ENCODE peak calls at places on chromosomes 3 and 15, in five cellular contexts. R, B, C, L and I are unnamed samples. For H3K4me1, the result is how much of the 10 kb centered on the place peaks cover.

GRCh38 chr15:40680151-40680550 is 14.8 kb upstream of the RAD51 start:
- DNase-seq in R (no peak), B (no peak), C (no peak), L (no peak), I (no peak)

GRCh38 chr3:196179380-196180308 is 31.6 kb downstream of the ZDHHC19 start:
- DNase-seq in R (peak), B (no peak), C (no peak), L (no peak), I (peak)

GRCh38 chr3:176950743-176951142 is 246.5 kb downstream of the TBL1XR1 start:
- DNase-seq in R (no peak), B (no peak), C (no peak), L (no peak), I (no peak)

GRCh38 chr15:99963096-99963825 is 230.0 kb upstream of the LYSMD4 start:
- DNase-seq in R (no peak), B (no peak), C (no peak), L (no peak), I (no peak)

GRCh38 chr15:96348112-96349027 is 17.9 kb downstream of the NR2F2 start:
- DNase-seq in R (no peak), B (no peak), C (no peak), L (no peak), I (no peak)

GRCh38 chr3:61847784-61848462 is 286.6 kb downstream of the PTPRG start:
- DNase-seq in R (peak), B (peak), C (peak), L (peak), I (no peak)

GRCh38 chr3:136464502-136464901 is 214.4 kb downstream of the PCCB start:
- DNase-seq in R (no peak), B (no peak), C (no peak), L (no peak), I (no peak)

GRCh38 chr3:14967285-14967684 is 19.9 kb downstream of the NR2C2 start:
- DNase-seq in R (no peak), B (no peak), C (no peak), L (no peak), I (no peak)

GRCh38 chr3:72008226-72008996 is 223.5 kb upstream of the PROK2 start:
- DNase-seq in R (no peak), B (no peak), C (no peak), L (peak), I (no peak)

GRCh38 chr15:68025860-68026424 is 28.2 kb upstream of the PIAS1 start:
- DNase-seq in R (no peak), B (no peak), C (peak), L (no peak), I (no peak)

GRCh38 chr3:27746838-27747237 is 24.7 kb upstream of the EOMES start:
- DNase-seq in R (no peak), B (no peak), C (no peak), L (no peak), I (no peak)

GRCh38 chr15:92624401-92624991 is 31.1 kb downstream of the FAM174B start:
- DNase-seq in R (peak), B (no peak), C (no peak), L (no peak), I (no peak)

GRCh38 chr3:55692958-55693558 is 206.0 kb upstream of the WNT5A start:
- DNase-seq in R (no peak), B (no peak), C (peak), L (no peak), I (no peak)

GRCh38 chr15:85751731-85752421 is 42.8 kb downstream of the KLHL25 start:
- DNase-seq in R (no peak), B (peak), C (no peak), L (peak), I (no peak)

GRCh38 chr15:39558421-39558820 is 22.5 kb upstream of the THBS1 start:
- DNase-seq in R (no peak), B (no peak), C (no peak), L (no peak), I (no peak)

GRCh38 chr3:97957617-97958311 is 14.5 kb downstream of the RIOX2 start:
- DNase-seq in R (peak), B (no peak), C (no peak), L (no peak), I (no peak)

GRCh38 chr15:101250331-101250730 is 1.5 kb downstream of the CHSY1 start:
- DNase-seq in R (no peak), B (no peak), C (no peak), L (no peak), I (no peak)

GRCh38 chr15:88954431-88955277 is 41.5 kb upstream of the MFGE8 start:
- DNase-seq in R (no peak), B (no peak), C (peak), L (no peak), I (no peak)

GRCh38 chr15:55110446-55110845 is 86.3 kb downstream of the RSL24D1 start:
- DNase-seq in R (no peak), B (no peak), C (peak), L (no peak), I (no peak)

GRCh38 chr3:166510382-166510781 is 673.2 kb upstream of the BCHE start:
- DNase-seq in R (no peak), B (no peak), C (no peak), L (no peak), I (no peak)

GRCh38 chr3:99269606-99270355 is 368.3 kb upstream of the DCBLD2 start:
- DNase-seq in R (no peak), B (no peak), C (no peak), L (no peak), I (no peak)

GRCh38 chr3:173253471-173253870 is 112.4 kb upstream of the SPATA16 start:
- DNase-seq in R (no peak), B (no peak), C (no peak), L (no peak), I (no peak)

GRCh38 chr15:88802991-88803240 is 320 bp upstream of the ACAN start:
- DNase-seq in R (no peak), B (no peak), C (no peak), L (no peak), I (no peak)

GRCh38 chr3:187973977-187974856 is 179.7 kb upstream of the LPP start:
- DNase-seq in R (no peak), B (no peak), C (no peak), L (no peak), I (no peak)

GRCh38 chr3:179956416-179956830 is 80.3 kb downstream of the PEX5L start:
- DNase-seq in R (no peak), B (no peak), C (no peak), L (no peak), I (no peak)

GRCh38 chr3:119796785-119797184 is 14.9 kb downstream of the NR1I2 start:
- DNase-seq in R (no peak), B (no peak), C (no peak), L (no peak), I (no peak)

GRCh38 chr3:174247671-174248070 is 611.5 kb upstream of the NAALADL2 start:
- DNase-seq in R (no peak), B (no peak), C (no peak), L (no peak), I (no peak)

GRCh38 chr3:132803889-132804288 is 81.7 kb upstream of the NPHP3 start:
- DNase-seq in R (no peak), B (no peak), C (no peak), L (no peak), I (no peak)

GRCh38 chr3:182886497-182886896 is 93.2 kb downstream of the ATP11B start:
- DNase-seq in R (no peak), B (no peak), C (no peak), L (no peak), I (no peak)

GRCh38 chr15:75307778-75308390 is 25.2 kb downstream of the GOLGA6D start:
- DNase-seq in R (peak), B (peak), C (peak), L (no peak), I (no peak)

DNA sequence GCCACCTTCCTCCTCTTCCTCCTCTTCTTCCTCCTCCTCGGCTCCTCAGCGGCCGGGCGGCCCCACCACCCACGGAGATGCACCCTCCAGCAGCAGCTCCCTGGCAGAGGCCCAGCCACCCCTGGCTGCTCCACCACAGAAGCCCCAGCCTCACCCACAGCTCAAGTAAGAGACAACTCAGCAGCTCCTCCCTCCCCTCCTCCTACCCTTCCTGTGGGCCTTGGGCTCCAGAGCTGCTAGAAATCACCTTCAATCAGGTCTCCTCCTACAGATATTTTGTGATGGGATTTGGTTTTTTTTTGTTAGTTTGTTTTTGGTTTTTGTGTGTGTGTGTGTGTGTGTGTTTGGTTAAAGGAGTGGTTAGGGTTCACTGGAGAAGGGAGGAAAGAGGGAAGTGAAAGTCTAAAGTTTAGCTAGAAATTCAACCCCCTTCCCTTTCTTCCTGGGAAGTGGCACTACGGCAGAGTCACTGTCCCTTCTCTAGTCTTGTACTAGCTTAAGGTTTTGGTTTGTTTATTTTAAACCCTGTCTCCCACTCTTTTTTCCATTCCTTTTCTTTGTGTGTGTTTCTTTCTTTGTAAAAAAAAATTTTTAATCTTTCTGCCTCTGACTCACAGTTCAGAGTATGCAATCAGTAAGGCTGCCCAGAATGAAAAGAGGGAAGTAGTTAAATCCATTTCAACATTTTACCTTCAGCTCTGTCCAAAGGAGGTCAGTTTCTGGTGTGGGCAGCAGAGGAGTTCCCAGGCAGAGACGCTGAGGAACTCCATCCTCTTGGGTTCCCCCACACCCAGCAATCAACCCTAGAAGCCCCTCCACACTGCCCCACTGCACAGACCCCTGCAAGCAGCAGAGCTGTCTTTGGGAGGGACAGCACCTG is 29.0 kb upstream of the TIMP4 start:
- DNase-seq in R (peak), B (peak), C (no peak), L (peak), I (no peak)
- H3K27ac ChIP-seq in R (peak), B (no peak), C (no peak), L (peak), I (no peak)

GRCh38 chr15:77555232-77555631 is 77.5 kb downstream of the LINGO1 start:
- DNase-seq in R (no peak), B (no peak), C (no peak), L (no peak), I (no peak)
- H3K4me1 ChIP-seq in R (under half), B (under half), C (under half), L (under half), I (under half)

DNA sequence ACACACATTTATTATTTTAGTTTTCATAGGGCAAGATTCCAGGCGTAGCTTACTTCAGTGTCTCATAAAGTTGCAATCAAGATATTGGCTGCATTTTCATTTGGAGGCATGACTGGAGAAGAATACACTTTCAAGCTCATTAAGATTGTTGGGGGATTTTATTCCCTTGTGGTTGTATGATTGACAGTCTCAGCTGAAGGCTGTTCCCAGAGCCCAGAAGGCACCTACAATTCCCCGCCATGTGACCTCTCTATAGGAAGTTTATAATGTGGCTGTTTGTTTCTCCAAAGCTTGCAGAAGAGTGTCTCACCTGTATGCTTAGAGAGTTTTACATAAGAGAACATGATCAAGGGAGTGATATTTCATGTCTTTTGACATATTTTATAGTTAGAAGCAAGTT is 151.5 kb downstream of the OTOL1 start:
- DNase-seq in R (no peak), B (no peak), C (no peak), L (no peak), I (no peak)
- H3K27ac ChIP-seq in R (no peak), B (no peak), C (no peak), L (no peak), I (no peak)

DNA sequence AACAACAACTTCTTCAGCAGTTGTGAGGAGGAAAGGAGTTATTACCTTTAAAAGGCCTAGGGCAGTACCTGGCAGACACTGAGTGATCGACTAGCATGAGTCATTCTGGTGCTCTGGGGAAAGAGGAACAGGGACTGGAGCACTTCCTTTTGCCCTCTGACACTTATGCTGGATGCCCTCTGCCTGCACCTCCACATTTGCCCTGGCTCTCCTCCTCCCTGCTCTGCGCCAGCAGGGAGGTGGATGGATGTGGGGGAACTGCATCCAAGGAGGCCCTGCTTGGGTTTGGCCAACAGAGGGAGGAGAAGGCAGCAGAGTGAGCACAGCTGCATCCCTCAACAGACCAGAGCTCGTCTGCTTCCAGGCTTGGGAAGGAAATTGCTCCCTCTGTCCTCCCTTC is 75.1 kb downstream of the SEMA5B start:
- DNase-seq in R (no peak), B (no peak), C (no peak), L (no peak), I (no peak)
- H3K4me1 ChIP-seq in R (under half), B (under half), C (under half), L (under half), I (under half)

GRCh38 chr15:43184407-43185160 is 619 bp upstream of the CCNDBP1 start:
- DNase-seq in R (no peak), B (no peak), C (no peak), L (no peak), I (no peak)
- H3K27ac ChIP-seq in R (peak), B (no peak), C (peak), L (peak), I (peak)

DNA sequence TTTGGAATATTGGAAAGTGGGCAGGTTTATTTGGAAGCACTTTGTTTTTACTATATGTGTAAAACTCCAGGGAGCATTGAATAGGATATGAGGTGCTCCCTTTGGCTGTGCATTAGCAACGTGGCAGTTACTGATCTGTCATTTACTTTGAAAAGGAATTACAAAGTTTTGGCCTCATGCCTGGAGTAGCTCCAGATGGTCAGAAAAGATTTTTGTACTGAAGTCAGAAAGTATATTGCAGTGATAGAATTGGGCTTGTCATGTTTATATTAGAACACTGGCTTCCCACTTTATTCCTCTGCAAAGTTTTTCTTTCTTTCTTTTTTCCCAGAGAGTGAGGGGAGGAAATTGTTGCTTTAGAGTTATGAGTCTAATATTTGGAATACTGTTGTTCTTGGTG is 26.2 kb downstream of the FNDC3B start:
- DNase-seq in R (peak), B (no peak), C (no peak), L (no peak), I (no peak)
- H3K4me1 ChIP-seq in R (half or more), B (under half), C (under half), L (half or more), I (under half)

GRCh38 chr15:53477981-53478766 is 281.3 kb downstream of the WDR72 start:
- DNase-seq in R (no peak), B (no peak), C (peak), L (no peak), I (no peak)
- H3K27ac ChIP-seq in R (no peak), B (no peak), C (no peak), L (no peak), I (no peak)

DNA sequence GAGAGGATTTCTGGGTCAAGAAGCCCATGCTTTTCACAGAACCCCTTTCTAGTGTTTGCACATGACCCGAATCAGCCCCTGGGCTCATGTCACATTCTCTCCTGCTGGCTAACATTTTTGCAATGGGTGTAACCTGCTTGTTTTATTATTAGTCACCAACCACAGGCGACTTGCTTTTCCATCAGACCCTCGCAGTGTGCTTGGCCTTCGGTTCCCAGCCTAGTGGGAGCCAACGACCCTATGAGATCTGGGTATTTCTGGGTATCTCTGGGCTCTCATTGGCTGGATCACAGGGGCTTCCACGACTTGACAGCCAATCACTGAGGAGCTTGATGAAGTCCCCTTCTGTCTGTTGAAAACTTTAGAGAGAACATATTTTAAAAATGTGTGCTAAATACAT is 11.0 kb upstream of the FBLN2 start:
- DNase-seq in R (no peak), B (no peak), C (no peak), L (no peak), I (no peak)
- H3K4me1 ChIP-seq in R (under half), B (under half), C (under half), L (under half), I (under half)

GRCh38 chr3:152243301-152243711 is 25.4 kb upstream of the MBNL1 start:
- DNase-seq in R (no peak), B (no peak), C (no peak), L (no peak), I (no peak)
- H3K27ac ChIP-seq in R (peak), B (no peak), C (no peak), L (no peak), I (peak)